ENCODE peak calls at places on chromosomes 4 and X, in six cellular contexts. R is Ammon's horn; T is heart left ventricle; B is stimulated activated CD4-positive, alpha-beta T cell treated with anti-CD3 and anti-CD28 coated beads, Interleukin-2, amount 100 ng/mL, for 24 hours; K is heart right ventricle; U is ELF-1. V is an unnamed sample.

GRCh38 chr4:74654230-74654681 is 140.1 kb downstream of the BTC start:
- DNase-seq in K (no peak), R (no peak), U (no peak), B (no peak), T (no peak), V (peak; percentile 93)

GRCh38 chr4:53500552-53500951 is 90.7 kb downstream of the LNX1 start:
- DNase-seq in T (no peak), R (no peak), K (no peak), U (no peak), B (no peak), V (no peak)

GRCh38 chrX:122770581-122770980 is 413.5 kb upstream of the GRIA3 start:
- DNase-seq in U (no peak), K (no peak), R (peak; percentile 2), T (no peak), B (no peak), V (no peak)

GRCh38 chrX:73069365-73070035 is 9.8 kb downstream of the PABPC1L2A start:
- DNase-seq in U (no peak), K (no peak), R (no peak), T (no peak), B (no peak), V (no peak)

GRCh38 chr4:183960021-183960420 is 54.9 kb downstream of the STOX2 start:
- DNase-seq in T (peak; percentile 66), R (peak; percentile 97), B (no peak), U (peak; percentile 82), K (peak; percentile 21), V (peak; percentile 88)

GRCh38 chrX:103780701-103781402 is 4.2 kb downstream of the PLP1 start:
- DNase-seq in U (no peak), K (no peak), B (no peak), R (peak; percentile 90), T (no peak), V (no peak)

GRCh38 chrX:85024044-85024443 is 20.4 kb downstream of the APOOL start:
- DNase-seq in T (no peak), R (no peak), U (no peak), B (no peak), K (no peak), V (no peak)

GRCh38 chr4:168264903-168265302 is 53.6 kb downstream of the DDX60 start:
- DNase-seq in U (no peak), T (peak; percentile 66), R (no peak), B (no peak), K (no peak), V (peak; percentile 74)

GRCh38 chr4:86160423-86160822 is 199.4 kb downstream of the MAPK10 start:
- DNase-seq in U (no peak), B (no peak), K (no peak), R (no peak), T (no peak), V (no peak)

GRCh38 chrX:97200454-97200853 is 316.7 kb downstream of the RPA4 start:
- DNase-seq in U (peak; percentile 83), R (no peak), B (no peak), K (no peak), T (no peak), V (no peak)

GRCh38 chr4:171646984-171647383 is 166.2 kb upstream of the GALNTL6 start:
- DNase-seq in T (no peak), B (no peak), R (no peak), K (no peak), U (no peak), V (no peak)

GRCh38 chr4:177301127-177301639 is 8.5 kb upstream of the NEIL3 start:
- DNase-seq in U (no peak), B (no peak), R (no peak), T (no peak), K (no peak), V (no peak)

GRCh38 chrX:119790977-119791436 is 423 bp downstream of the RPL39 start:
- DNase-seq in K (peak; percentile 12), B (peak; percentile 53), R (peak; percentile 35), T (peak; percentile 11), U (no peak), V (peak; percentile 64)

GRCh38 chr4:6469898-6470501 is 2.4 kb downstream of the PPP2R2C start:
- DNase-seq in U (no peak), R (no peak), K (no peak), B (peak; percentile 6), T (no peak), V (no peak)

GRCh38 chr4:121863787-121864186 is 6.5 kb downstream of the BBS7 start:
- DNase-seq in B (no peak), U (peak; percentile 37), K (no peak), T (no peak), R (no peak), V (peak; percentile 62)

GRCh38 chr4:106587558-106587957 is 219.0 kb upstream of the GIMD1 start:
- DNase-seq in B (no peak), K (no peak), T (no peak), R (no peak), U (no peak), V (peak; percentile 85)

GRCh38 chr4:161256716-161257115 is 907.1 kb downstream of the FSTL5 start:
- DNase-seq in T (no peak), U (no peak), B (no peak), K (no peak), R (no peak), V (peak; percentile 64)

GRCh38 chrX:37975421-37975820 is 30.9 kb upstream of the SYTL5 start:
- DNase-seq in K (no peak), U (no peak), B (no peak), T (no peak), R (no peak), V (no peak)

V was measured in DMS53.